ENCODE peak calls at places on chromosome 9, in ten cellular contexts. One of them, this sample, is unnamed. For H3K27me3, the result is how much of the 10 kb centered on the place peaks cover.

GRCh38 chr9:121603028-121603427 is 48.4 kb upstream of the DAB2IP start:
- DNase-seq in cardiac muscle cell: no peak
- DNase-seq in body of pancreas: no peak
- DNase-seq in endodermal cell: no peak
- DNase-seq in aorta: no peak
- DNase-seq in fibroblast of lung: no peak
- DNase-seq in psoas muscle: peak
- DNase-seq in neural progenitor cell: no peak
- DNase-seq in IMR-90: no peak
- DNase-seq in spleen: no peak
- DNase-seq in this sample: no peak

GRCh38 chr9:133650026-133650425 is 13.9 kb downstream of the DBH start:
- DNase-seq in neural progenitor cell: no peak
- DNase-seq in endodermal cell: no peak
- DNase-seq in spleen: no peak
- DNase-seq in IMR-90: no peak
- DNase-seq in cardiac muscle cell: no peak
- DNase-seq in aorta: no peak
- DNase-seq in body of pancreas: no peak
- DNase-seq in fibroblast of lung: no peak
- DNase-seq in psoas muscle: no peak
- DNase-seq in this sample: no peak

GRCh38 chr9:19127881-19128719 is 808 bp upstream of the PLIN2 start:
- DNase-seq in body of pancreas: peak
- DNase-seq in endodermal cell: peak
- DNase-seq in cardiac muscle cell: no peak
- DNase-seq in fibroblast of lung: peak
- DNase-seq in psoas muscle: no peak
- DNase-seq in neural progenitor cell: peak
- DNase-seq in spleen: peak
- DNase-seq in IMR-90: no peak
- DNase-seq in aorta: peak
- DNase-seq in this sample: peak

GRCh38 chr9:96068511-96068910 is 193.0 kb downstream of the ERCC6L2 start:
- DNase-seq in endodermal cell: no peak
- DNase-seq in aorta: no peak
- DNase-seq in spleen: no peak
- DNase-seq in IMR-90: no peak
- DNase-seq in cardiac muscle cell: no peak
- DNase-seq in neural progenitor cell: no peak
- DNase-seq in body of pancreas: peak
- DNase-seq in fibroblast of lung: no peak
- DNase-seq in psoas muscle: no peak
- DNase-seq in this sample: no peak

GRCh38 chr9:117290809-117291208 is 124.0 kb downstream of the ASTN2 start:
- DNase-seq in psoas muscle: no peak
- DNase-seq in IMR-90: peak
- DNase-seq in neural progenitor cell: no peak
- DNase-seq in body of pancreas: no peak
- DNase-seq in spleen: no peak
- DNase-seq in endodermal cell: no peak
- DNase-seq in cardiac muscle cell: no peak
- DNase-seq in aorta: no peak
- DNase-seq in fibroblast of lung: no peak
- DNase-seq in this sample: no peak

GRCh38 chr9:83431470-83432060 is 106.6 kb downstream of the FRMD3 start:
- DNase-seq in neural progenitor cell: no peak
- DNase-seq in spleen: no peak
- DNase-seq in fibroblast of lung: no peak
- DNase-seq in aorta: peak
- DNase-seq in endodermal cell: no peak
- DNase-seq in IMR-90: no peak
- DNase-seq in cardiac muscle cell: no peak
- DNase-seq in body of pancreas: peak
- DNase-seq in psoas muscle: peak
- DNase-seq in this sample: no peak

GRCh38 chr9:76894198-76894597 is 11.7 kb downstream of the PRUNE2 start:
- DNase-seq in fibroblast of lung: no peak
- DNase-seq in spleen: no peak
- DNase-seq in endodermal cell: no peak
- DNase-seq in body of pancreas: no peak
- DNase-seq in aorta: no peak
- DNase-seq in IMR-90: no peak
- DNase-seq in cardiac muscle cell: no peak
- DNase-seq in psoas muscle: no peak
- DNase-seq in neural progenitor cell: no peak
- DNase-seq in this sample: no peak

GRCh38 chr9:111038336-111039202 is at the start of gene LPAR1:
- DNase-seq in endodermal cell: peak
- DNase-seq in neural progenitor cell: peak
- DNase-seq in spleen: peak
- DNase-seq in body of pancreas: peak
- DNase-seq in aorta: peak
- DNase-seq in cardiac muscle cell: peak
- DNase-seq in IMR-90: peak
- DNase-seq in fibroblast of lung: peak
- DNase-seq in psoas muscle: peak
- DNase-seq in this sample: peak

GRCh38 chr9:6614489-6614888 is 31.0 kb downstream of the GLDC start:
- DNase-seq in spleen: no peak
- DNase-seq in IMR-90: no peak
- DNase-seq in fibroblast of lung: no peak
- DNase-seq in aorta: no peak
- DNase-seq in cardiac muscle cell: no peak
- DNase-seq in body of pancreas: no peak
- DNase-seq in psoas muscle: no peak
- DNase-seq in neural progenitor cell: no peak
- DNase-seq in endodermal cell: no peak
- DNase-seq in this sample: no peak

GRCh38 chr9:118686940-118687339 is 682.3 kb downstream of the BRINP1 start:
- DNase-seq in psoas muscle: no peak
- DNase-seq in fibroblast of lung: no peak
- DNase-seq in IMR-90: no peak
- DNase-seq in body of pancreas: no peak
- DNase-seq in cardiac muscle cell: no peak
- DNase-seq in neural progenitor cell: no peak
- DNase-seq in endodermal cell: no peak
- DNase-seq in aorta: no peak
- DNase-seq in spleen: no peak
- DNase-seq in this sample: no peak

GRCh38 chr9:130051855-130052254 is 1.9 kb upstream of the GPR107 start:
- DNase-seq in fibroblast of lung: no peak
- DNase-seq in endodermal cell: no peak
- DNase-seq in IMR-90: no peak
- DNase-seq in psoas muscle: no peak
- DNase-seq in neural progenitor cell: no peak
- DNase-seq in spleen: no peak
- DNase-seq in body of pancreas: no peak
- DNase-seq in cardiac muscle cell: no peak
- DNase-seq in aorta: no peak
- DNase-seq in this sample: no peak

GRCh38 chr9:27572566-27572917 is 739 bp downstream of the C9orf72 start:
- DNase-seq in endodermal cell: peak
- DNase-seq in IMR-90: no peak
- DNase-seq in fibroblast of lung: peak
- DNase-seq in body of pancreas: peak
- DNase-seq in neural progenitor cell: peak
- DNase-seq in aorta: no peak
- DNase-seq in cardiac muscle cell: peak
- DNase-seq in spleen: no peak
- DNase-seq in psoas muscle: no peak
- DNase-seq in this sample: no peak

GRCh38 chr9:117487555-117488175 is 72.8 kb upstream of the ASTN2 start:
- DNase-seq in psoas muscle: peak
- DNase-seq in cardiac muscle cell: peak
- DNase-seq in endodermal cell: peak
- DNase-seq in neural progenitor cell: peak
- DNase-seq in body of pancreas: peak
- DNase-seq in spleen: peak
- DNase-seq in aorta: peak
- DNase-seq in IMR-90: peak
- DNase-seq in fibroblast of lung: peak
- DNase-seq in this sample: peak

GRCh38 chr9:91066042-91066415 is 264.4 kb downstream of the SYK start:
- DNase-seq in spleen: no peak
- DNase-seq in endodermal cell: no peak
- DNase-seq in body of pancreas: no peak
- DNase-seq in IMR-90: no peak
- DNase-seq in fibroblast of lung: no peak
- DNase-seq in cardiac muscle cell: no peak
- DNase-seq in aorta: no peak
- DNase-seq in neural progenitor cell: no peak
- DNase-seq in psoas muscle: no peak
- DNase-seq in this sample: no peak

DNA sequence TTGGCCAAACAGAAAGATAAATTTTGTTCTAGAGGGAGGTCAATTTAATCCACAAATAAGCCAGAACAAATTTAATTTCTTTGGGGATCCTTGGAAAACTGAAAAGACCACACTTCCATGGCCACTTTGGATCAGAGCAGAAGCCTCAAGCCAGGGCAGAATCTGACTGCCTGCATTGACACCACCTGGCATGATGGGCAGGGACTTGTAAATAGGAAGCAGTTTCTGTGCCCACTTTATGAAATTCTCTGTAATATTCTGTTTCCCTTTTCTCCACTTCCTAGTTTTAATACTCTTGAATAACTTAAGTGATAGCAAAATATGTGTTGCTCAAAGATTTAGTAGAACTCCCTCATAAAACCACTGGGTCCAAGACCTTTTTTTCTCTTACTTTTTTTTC is 6.7 kb upstream of the TMEM252 start:
- DNase-seq in IMR-90: no peak
- DNase-seq in fibroblast of lung: no peak
- DNase-seq in psoas muscle: no peak
- DNase-seq in neural progenitor cell: no peak
- DNase-seq in body of pancreas: no peak
- DNase-seq in aorta: no peak
- DNase-seq in spleen: no peak
- DNase-seq in endodermal cell: no peak
- DNase-seq in cardiac muscle cell: no peak
- DNase-seq in this sample: no peak
- H3K27ac ChIP-seq in IMR-90: no peak
- H3K27ac ChIP-seq in fibroblast of lung: no peak
- H3K27ac ChIP-seq in psoas muscle: no peak
- H3K27ac ChIP-seq in neural progenitor cell: no peak
- H3K27ac ChIP-seq in body of pancreas: no peak
- H3K27ac ChIP-seq in aorta: no peak
- H3K27ac ChIP-seq in spleen: no peak
- H3K27ac ChIP-seq in endodermal cell: no peak
- H3K27ac ChIP-seq in cardiac muscle cell: no peak
- H3K27ac ChIP-seq in this sample: peak

DNA sequence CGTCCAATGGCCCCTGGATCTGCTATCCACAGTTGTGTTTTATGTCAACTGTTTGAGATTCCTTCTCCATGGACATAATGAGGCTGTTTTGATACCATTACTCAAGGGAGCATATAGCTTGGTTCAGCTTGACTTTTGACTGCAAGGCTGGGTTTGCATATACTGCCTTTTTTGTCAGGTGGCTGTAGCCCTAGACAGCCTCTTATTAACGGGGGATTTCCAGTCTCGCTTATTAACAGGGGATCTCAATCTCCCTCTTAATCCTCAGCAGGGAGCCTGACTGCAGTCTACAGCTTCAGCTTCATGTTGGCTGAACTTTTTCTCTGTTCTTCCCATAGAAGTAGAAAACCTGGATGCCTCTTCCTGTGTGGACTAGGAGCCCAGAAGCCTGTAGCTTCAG is 73.7 kb upstream of the TNC start:
- DNase-seq in neural progenitor cell: peak
- DNase-seq in endodermal cell: no peak
- DNase-seq in IMR-90: no peak
- DNase-seq in fibroblast of lung: no peak
- DNase-seq in spleen: no peak
- DNase-seq in psoas muscle: no peak
- DNase-seq in aorta: no peak
- DNase-seq in body of pancreas: no peak
- DNase-seq in cardiac muscle cell: no peak
- DNase-seq in this sample: no peak
- H3K4me3 ChIP-seq in neural progenitor cell: no peak
- H3K4me3 ChIP-seq in endodermal cell: peak
- H3K4me3 ChIP-seq in IMR-90: no peak
- H3K4me3 ChIP-seq in fibroblast of lung: no peak
- H3K4me3 ChIP-seq in spleen: no peak
- H3K4me3 ChIP-seq in psoas muscle: no peak
- H3K4me3 ChIP-seq in aorta: no peak
- H3K4me3 ChIP-seq in body of pancreas: no peak
- H3K4me3 ChIP-seq in cardiac muscle cell: no peak
- H3K4me3 ChIP-seq in this sample: no peak

GRCh38 chr9:97853056-97853843 is at the start of gene FOXE1:
- DNase-seq in spleen: no peak
- DNase-seq in cardiac muscle cell: no peak
- DNase-seq in aorta: no peak
- DNase-seq in fibroblast of lung: no peak
- DNase-seq in endodermal cell: peak
- DNase-seq in IMR-90: no peak
- DNase-seq in neural progenitor cell: peak
- DNase-seq in body of pancreas: no peak
- DNase-seq in psoas muscle: no peak
- DNase-seq in this sample: peak

GRCh38 chr9:97853844-97854695 is 1.0 kb downstream of the FOXE1 start:
- DNase-seq in neural progenitor cell: peak
- DNase-seq in psoas muscle: no peak
- DNase-seq in IMR-90: peak
- DNase-seq in body of pancreas: no peak
- DNase-seq in aorta: no peak
- DNase-seq in endodermal cell: peak
- DNase-seq in fibroblast of lung: peak
- DNase-seq in spleen: peak
- DNase-seq in cardiac muscle cell: peak
- DNase-seq in this sample: peak

GRCh38 chr9:97855899-97856298 is 2.9 kb downstream of the FOXE1 start:
- DNase-seq in aorta: no peak
- DNase-seq in cardiac muscle cell: no peak
- DNase-seq in spleen: no peak
- DNase-seq in IMR-90: no peak
- DNase-seq in psoas muscle: no peak
- DNase-seq in fibroblast of lung: no peak
- DNase-seq in body of pancreas: no peak
- DNase-seq in neural progenitor cell: no peak
- DNase-seq in endodermal cell: no peak
- DNase-seq in this sample: no peak

GRCh38 chr9:97855486-97855875 is 2.5 kb downstream of the FOXE1 start:
- DNase-seq in spleen: no peak
- DNase-seq in psoas muscle: no peak
- DNase-seq in fibroblast of lung: no peak
- DNase-seq in body of pancreas: no peak
- DNase-seq in cardiac muscle cell: no peak
- DNase-seq in aorta: no peak
- DNase-seq in IMR-90: no peak
- DNase-seq in endodermal cell: peak
- DNase-seq in neural progenitor cell: no peak
- DNase-seq in this sample: no peak

GRCh38 chr9:97854696-97855485 is 1.9 kb downstream of the FOXE1 start:
- DNase-seq in body of pancreas: no peak
- DNase-seq in psoas muscle: no peak
- DNase-seq in spleen: no peak
- DNase-seq in neural progenitor cell: no peak
- DNase-seq in IMR-90: no peak
- DNase-seq in fibroblast of lung: no peak
- DNase-seq in endodermal cell: peak
- DNase-seq in cardiac muscle cell: no peak
- DNase-seq in aorta: no peak
- DNase-seq in this sample: no peak
- H3K27me3 ChIP-seq in body of pancreas: under half
- H3K27me3 ChIP-seq in psoas muscle: half or more
- H3K27me3 ChIP-seq in spleen: half or more
- H3K27me3 ChIP-seq in neural progenitor cell: half or more
- H3K27me3 ChIP-seq in IMR-90: half or more
- H3K27me3 ChIP-seq in fibroblast of lung: half or more
- H3K27me3 ChIP-seq in endodermal cell: half or more
- H3K27me3 ChIP-seq in cardiac muscle cell: half or more
- H3K27me3 ChIP-seq in aorta: under half
- H3K27me3 ChIP-seq in this sample: half or more

GRCh38 chr9:127244609-127245601 is 19.7 kb upstream of the GARNL3 start:
- DNase-seq in cardiac muscle cell: peak
- DNase-seq in spleen: peak
- DNase-seq in fibroblast of lung: peak
- DNase-seq in endodermal cell: peak
- DNase-seq in IMR-90: peak
- DNase-seq in psoas muscle: peak
- DNase-seq in body of pancreas: peak
- DNase-seq in neural progenitor cell: peak
- DNase-seq in aorta: peak
- DNase-seq in this sample: peak
- H3K27ac ChIP-seq in cardiac muscle cell: no peak
- H3K27ac ChIP-seq in spleen: no peak
- H3K27ac ChIP-seq in fibroblast of lung: peak
- H3K27ac ChIP-seq in endodermal cell: no peak
- H3K27ac ChIP-seq in IMR-90: peak
- H3K27ac ChIP-seq in psoas muscle: peak
- H3K27ac ChIP-seq in body of pancreas: peak
- H3K27ac ChIP-seq in neural progenitor cell: no peak
- H3K27ac ChIP-seq in aorta: no peak
- H3K27ac ChIP-seq in this sample: peak